ENCODE peak calls at places on chromosome 15, in five cellular contexts. One of them, this sample, is unnamed. For H3K4me1, the result is how much of the 10 kb centered on the place peaks cover.

GRCh38 chr15:37252530-37252929 is 152.2 kb upstream of the MEIS2 start:
- ATAC-seq in body of pancreas: no peak
- ATAC-seq in gastrocnemius medialis: no peak
- ATAC-seq in heart left ventricle: no peak
- ATAC-seq in right lobe of liver: no peak
- ATAC-seq in this sample: no peak

GRCh38 chr15:58558777-58559176 is 127.0 kb downstream of the LIPC start:
- ATAC-seq in gastrocnemius medialis: no peak
- ATAC-seq in body of pancreas: peak
- ATAC-seq in right lobe of liver: peak
- ATAC-seq in heart left ventricle: no peak
- ATAC-seq in this sample: no peak

GRCh38 chr15:86183765-86184491 is 104.3 kb downstream of the AGBL1 start:
- ATAC-seq in body of pancreas: no peak
- ATAC-seq in heart left ventricle: no peak
- ATAC-seq in right lobe of liver: no peak
- ATAC-seq in gastrocnemius medialis: peak
- ATAC-seq in this sample: no peak

GRCh38 chr15:78167227-78167888 is 18.2 kb downstream of the IDH3A start:
- ATAC-seq in right lobe of liver: no peak
- ATAC-seq in body of pancreas: no peak
- ATAC-seq in gastrocnemius medialis: no peak
- ATAC-seq in heart left ventricle: no peak
- ATAC-seq in this sample: no peak

GRCh38 chr15:24068102-24068501 is 381.0 kb upstream of the NDN start:
- ATAC-seq in gastrocnemius medialis: no peak
- ATAC-seq in body of pancreas: peak
- ATAC-seq in heart left ventricle: no peak
- ATAC-seq in right lobe of liver: no peak
- ATAC-seq in this sample: no peak

GRCh38 chr15:29470311-29470710 is 200.7 kb upstream of the NSMCE3 start:
- ATAC-seq in body of pancreas: peak
- ATAC-seq in heart left ventricle: no peak
- ATAC-seq in gastrocnemius medialis: no peak
- ATAC-seq in right lobe of liver: peak
- ATAC-seq in this sample: no peak

GRCh38 chr15:99082798-99083197 is 22.1 kb upstream of the SYNM start:
- ATAC-seq in gastrocnemius medialis: no peak
- ATAC-seq in body of pancreas: no peak
- ATAC-seq in right lobe of liver: no peak
- ATAC-seq in heart left ventricle: no peak
- ATAC-seq in this sample: no peak

GRCh38 chr15:51680316-51680715 is 987 bp upstream of the SCG3 start:
- ATAC-seq in body of pancreas: no peak
- ATAC-seq in gastrocnemius medialis: no peak
- ATAC-seq in heart left ventricle: no peak
- ATAC-seq in right lobe of liver: no peak
- ATAC-seq in this sample: no peak

GRCh38 chr15:58134886-58135285 is 3.3 kb upstream of the AQP9 start:
- ATAC-seq in body of pancreas: no peak
- ATAC-seq in gastrocnemius medialis: no peak
- ATAC-seq in heart left ventricle: no peak
- ATAC-seq in right lobe of liver: no peak
- ATAC-seq in this sample: no peak

GRCh38 chr15:50594311-50594710 is 47.8 kb upstream of the USP50 start:
- ATAC-seq in right lobe of liver: no peak
- ATAC-seq in body of pancreas: no peak
- ATAC-seq in heart left ventricle: no peak
- ATAC-seq in gastrocnemius medialis: no peak
- ATAC-seq in this sample: no peak

GRCh38 chr15:89406756-89407650 is 72.4 kb upstream of the POLG start:
- ATAC-seq in body of pancreas: no peak
- ATAC-seq in right lobe of liver: no peak
- ATAC-seq in gastrocnemius medialis: no peak
- ATAC-seq in heart left ventricle: no peak
- ATAC-seq in this sample: no peak

GRCh38 chr15:22979699-22980188 is 424 bp downstream of the CYFIP1 start:
- ATAC-seq in gastrocnemius medialis: peak
- ATAC-seq in right lobe of liver: peak
- ATAC-seq in heart left ventricle: peak
- ATAC-seq in body of pancreas: peak
- ATAC-seq in this sample: peak

GRCh38 chr15:29465816-29466215 is 196.2 kb upstream of the NSMCE3 start:
- ATAC-seq in right lobe of liver: no peak
- ATAC-seq in body of pancreas: no peak
- ATAC-seq in heart left ventricle: no peak
- ATAC-seq in gastrocnemius medialis: no peak
- ATAC-seq in this sample: no peak

GRCh38 chr15:81895723-81896122 is 150.1 kb downstream of the MEX3B start:
- ATAC-seq in body of pancreas: no peak
- ATAC-seq in gastrocnemius medialis: no peak
- ATAC-seq in heart left ventricle: no peak
- ATAC-seq in right lobe of liver: no peak
- ATAC-seq in this sample: no peak

GRCh38 chr15:85554852-85555521 is 174.6 kb downstream of the AKAP13 start:
- ATAC-seq in right lobe of liver: peak
- ATAC-seq in body of pancreas: no peak
- ATAC-seq in gastrocnemius medialis: no peak
- ATAC-seq in heart left ventricle: peak
- ATAC-seq in this sample: no peak

GRCh38 chr15:57951328-57951932 is 114.1 kb downstream of the ALDH1A2 start:
- ATAC-seq in body of pancreas: no peak
- ATAC-seq in right lobe of liver: no peak
- ATAC-seq in heart left ventricle: no peak
- ATAC-seq in gastrocnemius medialis: no peak
- ATAC-seq in this sample: no peak

GRCh38 chr15:69131362-69132215 is 28.8 kb upstream of the GLCE start:
- ATAC-seq in body of pancreas: no peak
- ATAC-seq in gastrocnemius medialis: no peak
- ATAC-seq in right lobe of liver: peak
- ATAC-seq in heart left ventricle: peak
- ATAC-seq in this sample: no peak

GRCh38 chr15:74221399-74222230 is 14.5 kb upstream of the CCDC33 start:
- ATAC-seq in heart left ventricle: no peak
- ATAC-seq in gastrocnemius medialis: no peak
- ATAC-seq in body of pancreas: peak
- ATAC-seq in right lobe of liver: no peak
- ATAC-seq in this sample: no peak

GRCh38 chr15:99495430-99496301 is 70.1 kb upstream of the MEF2A start:
- ATAC-seq in gastrocnemius medialis: no peak
- ATAC-seq in body of pancreas: no peak
- ATAC-seq in heart left ventricle: no peak
- ATAC-seq in right lobe of liver: peak
- ATAC-seq in this sample: no peak

GRCh38 chr15:70582143-70582945 is 181.0 kb downstream of the UACA start:
- ATAC-seq in right lobe of liver: no peak
- ATAC-seq in body of pancreas: no peak
- ATAC-seq in gastrocnemius medialis: peak
- ATAC-seq in heart left ventricle: peak
- ATAC-seq in this sample: no peak

GRCh38 chr15:69405110-69405509 is 9.0 kb upstream of the KIF23 start:
- ATAC-seq in gastrocnemius medialis: no peak
- ATAC-seq in heart left ventricle: no peak
- ATAC-seq in body of pancreas: no peak
- ATAC-seq in right lobe of liver: no peak
- ATAC-seq in this sample: no peak

GRCh38 chr15:75362642-75363249 is 5.7 kb downstream of the MAN2C1 start:
- ATAC-seq in heart left ventricle: no peak
- ATAC-seq in body of pancreas: no peak
- ATAC-seq in right lobe of liver: no peak
- ATAC-seq in gastrocnemius medialis: no peak
- ATAC-seq in this sample: no peak

DNA sequence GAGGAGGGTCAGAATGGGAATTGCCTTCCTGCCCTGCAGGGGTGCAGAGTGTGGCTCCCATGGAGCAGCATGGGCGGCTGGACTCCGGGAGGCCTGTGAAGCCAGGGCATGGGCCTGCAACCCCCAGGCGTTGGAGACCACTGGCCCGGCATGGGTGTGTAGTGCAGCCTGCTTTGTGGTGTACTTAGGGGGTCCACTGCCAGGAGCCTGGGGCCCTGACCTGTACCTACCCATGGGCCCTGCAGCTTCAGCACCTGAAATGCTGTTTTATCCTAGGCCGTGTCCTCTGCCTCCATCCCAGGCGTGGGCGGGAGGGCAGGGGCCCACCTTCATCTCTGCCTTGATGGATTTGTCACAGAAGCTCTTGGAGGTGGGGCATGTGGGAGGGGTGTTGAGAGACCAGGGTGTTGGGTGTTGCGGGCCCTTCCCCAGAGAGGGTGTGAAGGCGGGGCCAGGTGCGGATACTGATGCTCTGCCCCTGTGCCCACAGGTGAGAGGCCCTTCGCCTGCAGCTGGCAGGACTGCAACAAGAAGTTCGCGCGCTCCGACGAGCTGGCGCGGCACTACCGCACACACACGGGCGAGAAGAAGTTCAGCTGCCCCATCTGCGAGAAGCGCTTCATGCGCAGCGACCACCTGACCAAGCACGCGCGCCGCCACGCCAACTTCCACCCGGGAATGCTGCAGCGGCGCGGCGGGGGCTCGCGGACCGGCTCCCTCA is 45.0 kb downstream of the KLF13 start:
- ATAC-seq in gastrocnemius medialis: no peak
- ATAC-seq in heart left ventricle: no peak
- ATAC-seq in right lobe of liver: no peak
- ATAC-seq in body of pancreas: no peak
- ATAC-seq in this sample: no peak
- H3K4me1 ChIP-seq in gastrocnemius medialis: half or more
- H3K4me1 ChIP-seq in heart left ventricle: half or more
- H3K4me1 ChIP-seq in right lobe of liver: under half
- H3K4me1 ChIP-seq in body of pancreas: half or more
- H3K4me1 ChIP-seq in this sample: under half

DNA sequence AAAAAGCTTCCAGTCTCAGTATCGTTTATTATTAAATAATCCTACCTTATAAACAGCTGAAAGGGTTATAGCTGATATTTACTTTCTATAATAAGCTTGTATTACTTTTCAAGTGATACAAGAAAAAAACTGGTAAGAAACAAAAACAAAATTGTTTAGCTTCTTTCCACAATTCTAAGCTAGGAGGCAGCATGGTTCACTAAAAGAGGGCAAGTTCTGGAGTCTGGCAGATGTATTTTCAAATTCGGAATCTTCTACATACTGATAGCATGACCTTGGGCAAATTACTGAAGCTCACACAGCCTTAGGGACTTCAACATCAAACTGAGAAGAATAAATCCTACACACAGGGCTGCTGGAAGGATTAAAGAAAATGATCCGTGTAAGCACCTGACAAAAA is 15.4 kb downstream of the C15orf62 start:
- ATAC-seq in body of pancreas: no peak
- ATAC-seq in right lobe of liver: peak
- ATAC-seq in gastrocnemius medialis: no peak
- ATAC-seq in heart left ventricle: no peak
- ATAC-seq in this sample: no peak
- TF ChIP-seq CTCF in body of pancreas: peak
- TF ChIP-seq CTCF in right lobe of liver: peak
- TF ChIP-seq CTCF in gastrocnemius medialis: no peak
- TF ChIP-seq CTCF in heart left ventricle: no peak
- TF ChIP-seq CTCF in this sample: no peak

GRCh38 chr15:90872481-90873184 is 4.2 kb downstream of the FURIN start:
- ATAC-seq in body of pancreas: peak
- ATAC-seq in right lobe of liver: peak
- ATAC-seq in heart left ventricle: peak
- ATAC-seq in gastrocnemius medialis: peak
- ATAC-seq in this sample: no peak

GRCh38 chr15:90871716-90872480 is 3.5 kb downstream of the FURIN start:
- ATAC-seq in body of pancreas: peak
- ATAC-seq in gastrocnemius medialis: peak
- ATAC-seq in heart left ventricle: peak
- ATAC-seq in right lobe of liver: no peak
- ATAC-seq in this sample: peak

GRCh38 chr15:90869601-90870353 is 1.4 kb downstream of the FURIN start:
- ATAC-seq in right lobe of liver: peak
- ATAC-seq in heart left ventricle: peak
- ATAC-seq in gastrocnemius medialis: peak
- ATAC-seq in body of pancreas: peak
- ATAC-seq in this sample: peak

GRCh38 chr15:90870354-90871096 is 2.1 kb downstream of the FURIN start:
- ATAC-seq in gastrocnemius medialis: no peak
- ATAC-seq in body of pancreas: no peak
- ATAC-seq in heart left ventricle: no peak
- ATAC-seq in right lobe of liver: no peak
- ATAC-seq in this sample: no peak

DNA sequence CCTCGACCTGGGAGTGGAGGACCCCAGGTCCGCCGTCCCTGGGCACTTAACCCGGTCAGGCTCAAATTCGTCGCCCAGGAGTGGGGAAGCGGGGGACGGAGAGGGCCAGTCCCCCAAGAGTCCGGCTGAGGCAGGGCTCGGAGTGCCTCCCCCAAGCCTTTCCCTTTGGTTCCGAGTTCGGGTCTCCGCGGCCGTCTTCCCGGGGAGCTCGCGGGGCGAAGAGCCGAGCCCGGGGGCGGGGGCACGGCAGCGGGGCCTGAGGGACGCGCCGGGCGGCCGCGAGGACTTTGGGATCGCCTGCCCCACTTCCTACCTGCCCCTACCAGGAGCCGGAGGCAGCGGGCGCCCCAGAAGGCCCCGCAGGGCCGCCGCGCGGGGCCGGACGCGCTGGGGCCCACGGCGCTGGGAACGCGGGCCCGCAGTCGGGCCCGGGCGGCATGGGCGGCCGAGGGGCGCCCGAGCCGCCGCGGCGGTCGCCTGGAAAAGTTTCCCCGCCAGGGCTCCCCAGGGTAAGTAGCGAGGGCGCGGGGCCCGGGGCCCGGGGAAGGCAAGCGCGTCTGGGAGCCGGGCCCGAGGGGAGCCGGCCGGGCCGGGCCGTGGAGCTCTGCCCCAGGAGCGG is 2.8 kb downstream of the FURIN start:
- ATAC-seq in body of pancreas: peak
- ATAC-seq in right lobe of liver: peak
- ATAC-seq in heart left ventricle: peak
- ATAC-seq in gastrocnemius medialis: peak
- ATAC-seq in this sample: peak
- TF ChIP-seq POLR2A in body of pancreas: peak
- TF ChIP-seq POLR2A in right lobe of liver: no peak
- TF ChIP-seq POLR2A in heart left ventricle: no peak
- TF ChIP-seq POLR2A in gastrocnemius medialis: no peak
- TF ChIP-seq POLR2A in this sample: no peak

DNA sequence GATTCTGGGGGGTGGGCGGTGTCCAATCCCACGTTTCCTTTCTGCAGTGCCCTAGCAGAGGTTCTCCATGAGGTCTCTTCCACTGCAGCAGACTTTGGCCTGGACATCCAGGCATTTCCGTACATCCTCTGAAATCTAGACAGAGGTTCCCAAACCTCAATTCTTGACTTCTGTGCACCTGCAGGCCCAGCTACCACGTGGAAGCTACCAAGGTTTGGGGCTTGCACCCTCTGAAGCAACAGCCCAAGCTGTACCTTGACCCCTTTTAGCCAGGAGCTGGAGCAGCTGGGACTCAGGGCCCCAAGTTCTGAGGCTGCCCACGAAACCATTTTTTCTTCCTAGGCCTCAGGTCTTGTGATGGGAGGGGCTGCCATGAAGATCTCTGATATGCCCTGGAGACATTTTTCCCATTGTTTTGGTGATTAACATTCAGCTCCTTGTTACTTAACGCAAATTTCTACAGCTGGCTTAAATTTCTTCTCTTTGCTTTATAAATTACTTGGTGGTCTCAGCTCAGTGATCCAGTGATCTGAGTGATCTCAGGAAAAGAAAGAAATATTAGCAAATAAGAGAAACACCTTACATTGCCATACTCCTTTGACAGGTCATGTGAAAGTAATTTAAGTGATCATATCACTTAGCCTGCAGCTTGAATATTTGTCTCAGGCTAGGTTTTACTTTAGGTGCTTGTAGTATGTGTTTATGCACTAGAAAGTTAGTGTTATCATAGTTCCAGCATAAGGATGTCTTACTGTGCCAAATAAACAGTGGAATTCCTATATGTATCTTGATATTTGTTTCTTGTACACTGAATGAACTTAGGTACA is 3.0 kb downstream of the SNAP23 start:
- ATAC-seq in body of pancreas: no peak
- ATAC-seq in gastrocnemius medialis: no peak
- ATAC-seq in heart left ventricle: no peak
- ATAC-seq in right lobe of liver: no peak
- ATAC-seq in this sample: no peak
- H3K4me1 ChIP-seq in body of pancreas: under half
- H3K4me1 ChIP-seq in gastrocnemius medialis: under half
- H3K4me1 ChIP-seq in heart left ventricle: half or more
- H3K4me1 ChIP-seq in right lobe of liver: under half
- H3K4me1 ChIP-seq in this sample: under half